ENCODE peak calls at places on chromosomes 6 and 20, in nine cellular contexts. K is nephron progenitor cell, N is progenitor cell of endocrine pancreas, L is fibroblast of pulmonary artery, E is left ventricle myocardium inferior, R is PC-9, O is AG10803, P is Calu3, A is GM13976. X is an unnamed sample.
A peak's percentile ranks its signal among the peaks of the same experiment; 100 is the strongest.

GRCh38 chr20:8524716-8525343 is 392.8 kb downstream of the PLCB1 start:
- DNase-seq in K (no peak), N (no peak), L (no peak), E (no peak), R (no peak), O (no peak), P (no peak), A (no peak), X (no peak)

GRCh38 chr6:2578729-2579128 is 172.0 kb downstream of the MYLK4 start:
- DNase-seq in K (no peak), N (no peak), L (peak; percentile 61), E (no peak), R (peak; percentile 21), O (peak; percentile 9), P (no peak), A (no peak), X (peak; percentile 94)

GRCh38 chr6:17432356-17432755 is 39.0 kb downstream of the CAP2 start:
- DNase-seq in K (no peak), N (no peak), L (peak; percentile 39), E (no peak), R (no peak), O (peak; percentile 49), P (no peak), A (no peak), X (no peak)

GRCh38 chr6:74075323-74075722 is 379.3 kb downstream of the CD109 start:
- DNase-seq in K (no peak), N (no peak), L (peak; percentile 58), E (peak; percentile 44), R (no peak), O (peak; percentile 95), P (no peak), A (no peak), X (peak; percentile 81)

GRCh38 chr6:39853604-39854003 is 61.4 kb downstream of the DAAM2 start:
- DNase-seq in K (no peak), N (no peak), L (no peak), E (no peak), R (no peak), O (no peak), P (no peak), A (no peak), X (no peak)

GRCh38 chr6:16669227-16669626 is 92.0 kb downstream of the ATXN1 start:
- DNase-seq in K (no peak), N (no peak), L (peak; percentile 69), E (no peak), R (peak; percentile 67), O (peak; percentile 44), P (peak; percentile 36), A (no peak), X (peak; percentile 64)

GRCh38 chr6:22664968-22665367 is 95.6 kb downstream of the HDGFL1 start:
- DNase-seq in K (no peak), N (no peak), L (no peak), E (no peak), R (no peak), O (no peak), P (no peak), A (no peak), X (peak; percentile 72)

GRCh38 chr6:2454180-2454579 is 208.8 kb upstream of the GMDS start:
- DNase-seq in K (no peak), N (no peak), L (no peak), E (no peak), R (no peak), O (peak; percentile 54), P (no peak), A (no peak), X (no peak)

GRCh38 chr6:133880006-133880405 is 8.9 kb upstream of the TCF21 start:
- DNase-seq in K (no peak), N (no peak), L (no peak), E (no peak), R (no peak), O (no peak), P (no peak), A (no peak), X (no peak)

GRCh38 chr20:57893364-57894001 is 183.7 kb upstream of the PMEPA1 start:
- DNase-seq in K (no peak), N (no peak), L (no peak), E (no peak), R (no peak), O (no peak), P (no peak), A (no peak), X (no peak)

GRCh38 chr6:80338201-80338836 is 231.8 kb downstream of the BCKDHB start:
- DNase-seq in K (peak; percentile 90), N (peak; percentile 51), L (peak; percentile 48), E (peak; percentile 60), R (peak; percentile 60), O (no peak), P (peak; percentile 80), A (peak; percentile 40), X (peak; percentile 13)

GRCh38 chr6:53956068-53956711 is 155.1 kb upstream of the MLIP start:
- DNase-seq in K (peak; percentile 66), N (peak; percentile 44), L (peak; percentile 68), E (peak; percentile 60), R (peak; percentile 80), O (peak; percentile 43), P (peak; percentile 86), A (peak; percentile 41), X (peak; percentile 21)

GRCh38 chr6:69311888-69312287 is 484.9 kb downstream of the LMBRD1 start:
- DNase-seq in K (no peak), N (no peak), L (no peak), E (no peak), R (no peak), O (no peak), P (no peak), A (no peak), X (no peak)
- TF ChIP-seq CTCF in K (no peak), N (no peak), L (no peak), E (no peak), R (no peak), O (no peak), P (no peak), A (no peak), X (no peak)

GRCh38 chr20:41091926-41092325 is 45.4 kb upstream of the PLCG1 start:
- DNase-seq in K (no peak), N (no peak), L (no peak), E (no peak), R (no peak), O (no peak), P (no peak), A (no peak), X (no peak)

GRCh38 chr20:41087777-41088176 is 49.6 kb upstream of the PLCG1 start:
- DNase-seq in K (no peak), N (no peak), L (no peak), E (no peak), R (no peak), O (no peak), P (no peak), A (no peak), X (no peak)

GRCh38 chr20:41086402-41087324 is 50.7 kb upstream of the PLCG1 start:
- DNase-seq in K (no peak), N (no peak), L (no peak), E (no peak), R (no peak), O (no peak), P (no peak), A (no peak), X (no peak)

GRCh38 chr20:41087325-41087685 is 50.0 kb upstream of the PLCG1 start:
- DNase-seq in K (no peak), N (no peak), L (no peak), E (no peak), R (no peak), O (no peak), P (no peak), A (no peak), X (no peak)

GRCh38 chr20:41089555-41089954 is 47.8 kb upstream of the PLCG1 start:
- DNase-seq in K (no peak), N (no peak), L (no peak), E (no peak), R (no peak), O (no peak), P (no peak), A (no peak), X (no peak)
- TF ChIP-seq CTCF in K (no peak), N (no peak), L (peak; percentile 12), E (no peak), R (no peak), O (no peak), P (no peak), A (no peak), X (peak; percentile 32)

GRCh38 chr6:28400122-28400451 is 540 bp upstream of the ZSCAN12 start:
- DNase-seq in K (no peak), N (no peak), L (no peak), E (no peak), R (no peak), O (no peak), P (no peak), A (no peak), X (no peak)

GRCh38 chr6:28399370-28400121 is at the start of gene ZSCAN12:
- DNase-seq in K (peak; percentile 78), N (peak; percentile 74), L (peak; percentile 92), E (peak; percentile 77), R (peak; percentile 84), O (peak; percentile 87), P (peak; percentile 64), A (peak; percentile 86), X (peak; percentile 63)

GRCh38 chr6:28395918-28396317 is 3.6 kb downstream of the ZSCAN12 start:
- DNase-seq in K (no peak), N (no peak), L (no peak), E (no peak), R (no peak), O (no peak), P (no peak), A (no peak), X (no peak)

GRCh38 chr6:28390688-28391087 is 8.9 kb downstream of the ZSCAN12 start:
- DNase-seq in K (no peak), N (no peak), L (no peak), E (no peak), R (no peak), O (no peak), P (no peak), A (no peak), X (no peak)

DNA sequence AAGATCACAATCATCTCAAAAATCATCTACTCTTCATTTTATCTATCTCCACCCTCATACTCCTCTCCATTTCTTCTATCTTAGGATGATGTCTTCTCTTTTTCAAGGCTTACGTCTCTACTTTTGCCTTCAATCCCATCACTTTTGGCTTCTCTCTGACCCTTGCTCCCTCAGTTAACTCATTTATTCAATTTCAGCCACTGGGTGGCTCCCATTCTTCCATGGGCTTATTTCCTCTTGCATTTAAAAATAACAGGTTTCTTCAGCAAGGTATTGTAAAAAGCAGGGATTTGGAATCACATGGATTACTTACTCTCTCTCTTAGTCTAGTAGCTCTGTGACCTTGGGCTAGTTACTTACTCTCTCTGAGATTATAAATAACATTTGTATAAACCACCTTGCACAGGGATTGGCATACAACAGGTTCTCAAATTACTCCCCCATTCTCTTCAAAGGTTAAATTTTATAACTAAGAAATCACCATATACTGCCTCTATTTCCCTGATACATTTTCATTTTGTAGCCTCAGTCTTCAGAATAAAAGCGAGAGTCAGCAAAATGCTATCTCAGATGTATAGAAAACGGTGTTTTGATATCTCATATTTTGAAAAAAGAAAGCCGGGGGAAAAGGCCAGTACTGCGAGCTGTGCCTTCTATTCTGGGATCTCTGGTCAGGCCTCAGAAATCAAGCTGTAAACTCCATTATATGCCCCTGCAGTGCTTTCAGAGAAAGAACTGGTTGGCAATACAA is 5.5 kb downstream of the ZSCAN12 start:
- DNase-seq in K (no peak), N (no peak), L (peak; percentile 33), E (no peak), R (no peak), O (peak; percentile 13), P (no peak), A (no peak), X (no peak)
- TF ChIP-seq CTCF in K (no peak), N (peak; percentile 38), L (peak; percentile 49), E (no peak), R (peak; percentile 51), O (peak; percentile 36), P (no peak), A (peak; percentile 22), X (peak; percentile 50)

GRCh38 chr6:169520104-169520503 is 181.7 kb downstream of the WDR27 start:
- DNase-seq in K (no peak), N (no peak), L (peak; percentile 72), E (no peak), R (no peak), O (peak; percentile 72), P (no peak), A (no peak), X (no peak)
- TF ChIP-seq CTCF in K (no peak), N (peak; percentile 18), L (peak; percentile 57), E (peak; percentile 51), R (no peak), O (peak; percentile 78), P (peak; percentile 23), A (no peak), X (peak; percentile 63)